ENCODE peak calls at places on chromosomes 1 and 21, in four cellular contexts. Y is DMS153, O is head of caudate nucleus, Q is glomerular endothelial cell. J is an unnamed sample.

GRCh38 chr1:175665628-175666027 is 77.8 kb downstream of the TNR start:
- DNase-seq in O (no peak), Q (no peak), Y (peak), J (no peak)

GRCh38 chr1:200410566-200410878 is 686 bp upstream of the ZNF281 start:
- DNase-seq in Q (no peak), Y (peak), O (no peak), J (no peak)

GRCh38 chr1:66415830-66416229 is 118.1 kb upstream of the SGIP1 start:
- DNase-seq in O (no peak), Y (no peak), Q (no peak), J (no peak)

GRCh38 chr1:220281159-220281574 is 8.9 kb upstream of the RAB3GAP2 start:
- DNase-seq in Y (peak), O (no peak), Q (no peak), J (no peak)

GRCh38 chr1:182430263-182431068 is 19.5 kb upstream of the RGSL1 start:
- DNase-seq in O (no peak), Y (no peak), Q (no peak), J (no peak)

GRCh38 chr1:227316941-227317540 is 1.3 kb downstream of the CDC42BPA start:
- DNase-seq in Y (no peak), Q (no peak), O (peak), J (no peak)

GRCh38 chr1:58528518-58528917 is 18.0 kb downstream of the OMA1 start:
- DNase-seq in Q (no peak), Y (no peak), O (no peak), J (no peak)

GRCh38 chr1:175810305-175810704 is 66.9 kb upstream of the TNR start:
- DNase-seq in O (no peak), Q (no peak), Y (no peak), J (no peak)

GRCh38 chr1:42966688-42967609 is 8.3 kb upstream of the SLC2A1 start:
- DNase-seq in O (peak), Q (no peak), Y (peak), J (no peak)

GRCh38 chr1:100146958-100147357 is 14.0 kb downstream of the TRMT13 start:
- DNase-seq in O (no peak), Q (no peak), Y (no peak), J (no peak)

GRCh38 chr1:165562576-165562975 is 18.8 kb downstream of the LRRC52 start:
- DNase-seq in O (no peak), Y (no peak), Q (no peak), J (no peak)

GRCh38 chr1:9164537-9164910 is 35.6 kb upstream of the GPR157 start:
- DNase-seq in O (no peak), Q (no peak), Y (no peak), J (no peak)

GRCh38 chr1:78114034-78114956 is 68.5 kb downstream of the GIPC2 start:
- DNase-seq in Y (peak), O (peak), Q (peak), J (peak)

GRCh38 chr1:204495078-204495753 is 611 bp upstream of the PIK3C2B start:
- DNase-seq in O (no peak), Q (no peak), Y (no peak), J (no peak)

GRCh38 chr1:45334308-45335245 is 5.4 kb upstream of the TOE1 start:
- DNase-seq in Y (no peak), O (peak), Q (no peak), J (no peak)

GRCh38 chr1:224884428-224884827 is 45.0 kb upstream of the DNAH14 start:
- DNase-seq in O (no peak), Q (no peak), Y (no peak), J (no peak)

GRCh38 chr21:16741228-16741665 is 771.6 kb upstream of the CXADR start:
- DNase-seq in Y (no peak), O (peak), Q (no peak), J (no peak)

GRCh38 chr21:42291751-42292562 is 23.3 kb downstream of the TFF3 start:
- DNase-seq in Y (no peak), O (no peak), Q (no peak), J (no peak)

GRCh38 chr1:170765712-170766330 is 101.9 kb downstream of the PRRX1 start:
- DNase-seq in Q (no peak), O (no peak), Y (no peak), J (no peak)